ENCODE peak calls at places on chromosomes 3 and 15, in eight cellular contexts. One of them, this sample, is unnamed.

GRCh38 chr15:53837263-53837662 is 77.8 kb upstream of the WDR72 start:
- DNase-seq in tibial nerve: no peak
- DNase-seq in breast epithelium: peak
- DNase-seq in spleen: no peak
- DNase-seq in H54: no peak
- DNase-seq in A549: no peak
- DNase-seq in IMR-90: no peak
- DNase-seq in ovary: no peak
- DNase-seq in this sample: no peak

GRCh38 chr3:120503727-120504616 is 53.2 kb upstream of the FSTL1 start:
- DNase-seq in H54: no peak
- DNase-seq in tibial nerve: no peak
- DNase-seq in A549: no peak
- DNase-seq in breast epithelium: no peak
- DNase-seq in IMR-90: no peak
- DNase-seq in spleen: no peak
- DNase-seq in ovary: no peak
- DNase-seq in this sample: no peak

GRCh38 chr3:65537109-65537508 is 501.6 kb downstream of the MAGI1 start:
- DNase-seq in tibial nerve: no peak
- DNase-seq in ovary: no peak
- DNase-seq in breast epithelium: no peak
- DNase-seq in spleen: no peak
- DNase-seq in H54: no peak
- DNase-seq in IMR-90: no peak
- DNase-seq in A549: no peak
- DNase-seq in this sample: no peak

GRCh38 chr15:69467636-69468035 is 15.0 kb downstream of the RPLP1 start:
- DNase-seq in tibial nerve: no peak
- DNase-seq in H54: no peak
- DNase-seq in A549: no peak
- DNase-seq in ovary: no peak
- DNase-seq in spleen: no peak
- DNase-seq in IMR-90: no peak
- DNase-seq in breast epithelium: peak
- DNase-seq in this sample: no peak

GRCh38 chr3:173902866-173903265 is 505.3 kb downstream of the NLGN1 start:
- DNase-seq in H54: no peak
- DNase-seq in A549: no peak
- DNase-seq in breast epithelium: no peak
- DNase-seq in ovary: no peak
- DNase-seq in spleen: no peak
- DNase-seq in tibial nerve: no peak
- DNase-seq in IMR-90: peak
- DNase-seq in this sample: no peak

GRCh38 chr3:52086939-52087675 is 30.7 kb upstream of the DUSP7 start:
- DNase-seq in ovary: no peak
- DNase-seq in A549: no peak
- DNase-seq in tibial nerve: no peak
- DNase-seq in H54: no peak
- DNase-seq in spleen: peak
- DNase-seq in IMR-90: peak
- DNase-seq in breast epithelium: no peak
- DNase-seq in this sample: no peak

GRCh38 chr15:63985221-63986184 is 60.8 kb downstream of the DAPK2 start:
- DNase-seq in H54: no peak
- DNase-seq in spleen: peak
- DNase-seq in ovary: peak
- DNase-seq in breast epithelium: no peak
- DNase-seq in IMR-90: peak
- DNase-seq in A549: no peak
- DNase-seq in tibial nerve: no peak
- DNase-seq in this sample: peak

GRCh38 chr15:40292246-40292645 is 9.4 kb upstream of the ANKRD63 start:
- DNase-seq in A549: no peak
- DNase-seq in spleen: no peak
- DNase-seq in H54: no peak
- DNase-seq in IMR-90: no peak
- DNase-seq in tibial nerve: no peak
- DNase-seq in breast epithelium: no peak
- DNase-seq in ovary: no peak
- DNase-seq in this sample: no peak

GRCh38 chr3:111073186-111073585 is 1.6 kb downstream of the NECTIN3 start:
- DNase-seq in H54: no peak
- DNase-seq in tibial nerve: no peak
- DNase-seq in ovary: no peak
- DNase-seq in spleen: no peak
- DNase-seq in A549: no peak
- DNase-seq in IMR-90: peak
- DNase-seq in breast epithelium: no peak
- DNase-seq in this sample: no peak

GRCh38 chr3:12307136-12307535 is 18.3 kb downstream of the PPARG start:
- DNase-seq in H54: no peak
- DNase-seq in A549: no peak
- DNase-seq in ovary: no peak
- DNase-seq in tibial nerve: no peak
- DNase-seq in IMR-90: peak
- DNase-seq in spleen: no peak
- DNase-seq in breast epithelium: no peak
- DNase-seq in this sample: no peak

GRCh38 chr15:48636511-48636910 is 9.0 kb downstream of the FBN1 start:
- DNase-seq in tibial nerve: no peak
- DNase-seq in spleen: no peak
- DNase-seq in ovary: no peak
- DNase-seq in IMR-90: no peak
- DNase-seq in breast epithelium: no peak
- DNase-seq in A549: no peak
- DNase-seq in H54: no peak
- DNase-seq in this sample: no peak

GRCh38 chr3:66469220-66469640 is 31.6 kb downstream of the LRIG1 start:
- DNase-seq in IMR-90: peak
- DNase-seq in tibial nerve: no peak
- DNase-seq in H54: no peak
- DNase-seq in spleen: no peak
- DNase-seq in ovary: no peak
- DNase-seq in breast epithelium: no peak
- DNase-seq in A549: no peak
- DNase-seq in this sample: no peak

GRCh38 chr15:38217181-38217580 is 35.5 kb upstream of the SPRED1 start:
- DNase-seq in H54: no peak
- DNase-seq in tibial nerve: no peak
- DNase-seq in breast epithelium: no peak
- DNase-seq in spleen: no peak
- DNase-seq in IMR-90: peak
- DNase-seq in A549: no peak
- DNase-seq in ovary: no peak
- DNase-seq in this sample: no peak

GRCh38 chr3:37855363-37855970 is 6.2 kb upstream of the CTDSPL start:
- DNase-seq in H54: peak
- DNase-seq in IMR-90: peak
- DNase-seq in breast epithelium: peak
- DNase-seq in tibial nerve: peak
- DNase-seq in A549: peak
- DNase-seq in ovary: peak
- DNase-seq in spleen: peak
- DNase-seq in this sample: peak

GRCh38 chr15:83270176-83270575 is 14.3 kb downstream of the BNC1 start:
- DNase-seq in ovary: no peak
- DNase-seq in tibial nerve: no peak
- DNase-seq in H54: no peak
- DNase-seq in IMR-90: no peak
- DNase-seq in A549: no peak
- DNase-seq in breast epithelium: no peak
- DNase-seq in spleen: no peak
- DNase-seq in this sample: no peak

GRCh38 chr15:74795961-74796625 is 14.2 kb downstream of the CSK start:
- DNase-seq in A549: no peak
- DNase-seq in breast epithelium: no peak
- DNase-seq in H54: no peak
- DNase-seq in spleen: no peak
- DNase-seq in IMR-90: no peak
- DNase-seq in ovary: no peak
- DNase-seq in tibial nerve: no peak
- DNase-seq in this sample: peak

GRCh38 chr15:73956276-73957086 is 30.2 kb downstream of the LOXL1 start:
- DNase-seq in A549: no peak
- DNase-seq in IMR-90: peak
- DNase-seq in spleen: peak
- DNase-seq in breast epithelium: peak
- DNase-seq in tibial nerve: no peak
- DNase-seq in H54: peak
- DNase-seq in ovary: no peak
- DNase-seq in this sample: no peak

GRCh38 chr3:67863869-67864268 is 209.5 kb upstream of the SUCLG2 start:
- DNase-seq in H54: peak
- DNase-seq in ovary: no peak
- DNase-seq in breast epithelium: no peak
- DNase-seq in IMR-90: peak
- DNase-seq in A549: peak
- DNase-seq in tibial nerve: no peak
- DNase-seq in spleen: no peak
- DNase-seq in this sample: no peak

GRCh38 chr15:55279746-55280351 is 9.8 kb downstream of the RAB27A start:
- DNase-seq in breast epithelium: no peak
- DNase-seq in A549: peak
- DNase-seq in IMR-90: peak
- DNase-seq in H54: no peak
- DNase-seq in tibial nerve: no peak
- DNase-seq in ovary: no peak
- DNase-seq in spleen: no peak
- DNase-seq in this sample: peak

GRCh38 chr3:194618858-194619608 is 14.2 kb downstream of the TMEM44 start:
- DNase-seq in H54: no peak
- DNase-seq in A549: no peak
- DNase-seq in spleen: no peak
- DNase-seq in breast epithelium: no peak
- DNase-seq in tibial nerve: no peak
- DNase-seq in IMR-90: no peak
- DNase-seq in ovary: no peak
- DNase-seq in this sample: no peak
- TF ChIP-seq POLR2A in H54: no peak
- TF ChIP-seq POLR2A in A549: no peak
- TF ChIP-seq POLR2A in spleen: no peak
- TF ChIP-seq POLR2A in breast epithelium: no peak
- TF ChIP-seq POLR2A in tibial nerve: no peak
- TF ChIP-seq POLR2A in IMR-90: no peak
- TF ChIP-seq POLR2A in ovary: no peak
- TF ChIP-seq POLR2A in this sample: no peak

GRCh38 chr15:45048784-45049631 is 26.0 kb downstream of the SORD start:
- DNase-seq in spleen: peak
- DNase-seq in tibial nerve: no peak
- DNase-seq in A549: no peak
- DNase-seq in IMR-90: peak
- DNase-seq in breast epithelium: no peak
- DNase-seq in H54: no peak
- DNase-seq in ovary: no peak
- DNase-seq in this sample: no peak
- TF ChIP-seq POLR2A in spleen: no peak
- TF ChIP-seq POLR2A in tibial nerve: no peak
- TF ChIP-seq POLR2A in A549: no peak
- TF ChIP-seq POLR2A in IMR-90: no peak
- TF ChIP-seq POLR2A in breast epithelium: no peak
- TF ChIP-seq POLR2A in H54: no peak
- TF ChIP-seq POLR2A in ovary: no peak
- TF ChIP-seq POLR2A in this sample: no peak

GRCh38 chr3:132900479-132900878 is 137.7 kb upstream of the TMEM108 start:
- DNase-seq in H54: no peak
- DNase-seq in ovary: no peak
- DNase-seq in breast epithelium: no peak
- DNase-seq in IMR-90: no peak
- DNase-seq in tibial nerve: no peak
- DNase-seq in A549: no peak
- DNase-seq in spleen: no peak
- DNase-seq in this sample: no peak
- TF ChIP-seq POLR2A in H54: no peak
- TF ChIP-seq POLR2A in ovary: no peak
- TF ChIP-seq POLR2A in breast epithelium: no peak
- TF ChIP-seq POLR2A in IMR-90: no peak
- TF ChIP-seq POLR2A in tibial nerve: no peak
- TF ChIP-seq POLR2A in A549: no peak
- TF ChIP-seq POLR2A in spleen: no peak
- TF ChIP-seq POLR2A in this sample: no peak

GRCh38 chr3:196643761-196644160 is 4.3 kb downstream of the NRROS start:
- DNase-seq in IMR-90: no peak
- DNase-seq in spleen: no peak
- DNase-seq in tibial nerve: no peak
- DNase-seq in A549: no peak
- DNase-seq in ovary: no peak
- DNase-seq in H54: no peak
- DNase-seq in breast epithelium: no peak
- DNase-seq in this sample: no peak

GRCh38 chr3:196643201-196643749 is 3.8 kb downstream of the NRROS start:
- DNase-seq in spleen: peak
- DNase-seq in A549: no peak
- DNase-seq in ovary: no peak
- DNase-seq in H54: no peak
- DNase-seq in breast epithelium: no peak
- DNase-seq in IMR-90: no peak
- DNase-seq in tibial nerve: no peak
- DNase-seq in this sample: peak

GRCh38 chr3:196639517-196640500 is at the start of gene NRROS:
- DNase-seq in A549: no peak
- DNase-seq in tibial nerve: peak
- DNase-seq in H54: peak
- DNase-seq in IMR-90: peak
- DNase-seq in breast epithelium: no peak
- DNase-seq in ovary: no peak
- DNase-seq in spleen: peak
- DNase-seq in this sample: peak

GRCh38 chr3:196640501-196640968 is 1.0 kb downstream of the NRROS start:
- DNase-seq in IMR-90: no peak
- DNase-seq in tibial nerve: no peak
- DNase-seq in ovary: no peak
- DNase-seq in spleen: no peak
- DNase-seq in A549: no peak
- DNase-seq in H54: no peak
- DNase-seq in breast epithelium: no peak
- DNase-seq in this sample: peak

GRCh38 chr3:196641278-196642058 is 2.0 kb downstream of the NRROS start:
- DNase-seq in H54: no peak
- DNase-seq in IMR-90: no peak
- DNase-seq in tibial nerve: no peak
- DNase-seq in A549: no peak
- DNase-seq in spleen: no peak
- DNase-seq in ovary: no peak
- DNase-seq in breast epithelium: no peak
- DNase-seq in this sample: no peak
- TF ChIP-seq POLR2A in H54: no peak
- TF ChIP-seq POLR2A in IMR-90: no peak
- TF ChIP-seq POLR2A in tibial nerve: no peak
- TF ChIP-seq POLR2A in A549: no peak
- TF ChIP-seq POLR2A in spleen: no peak
- TF ChIP-seq POLR2A in ovary: no peak
- TF ChIP-seq POLR2A in breast epithelium: no peak
- TF ChIP-seq POLR2A in this sample: no peak

This sample was measured in Peyer's patch.